ENCODE peak calls at places on chromosomes 3 and 15, in nine cellular contexts. W, D, M, E, P, S, R, K and O are unnamed samples.

GRCh38 chr15:78024141-78024567 is 53.4 kb downstream of the TBC1D2B start:
- DNase-seq in W (peak; percentile 79), D (no peak), M (no peak), E (no peak), P (peak; percentile 72), S (no peak), R (peak; percentile 38), K (peak; percentile 64), O (peak; percentile 66)

GRCh38 chr15:48696627-48697312 is 51.3 kb upstream of the FBN1 start:
- DNase-seq in W (no peak), D (no peak), M (peak; percentile 17), E (no peak), P (no peak), S (no peak), R (no peak), K (no peak), O (peak; percentile 56)

GRCh38 chr3:13073042-13073906 is at the start of gene IQSEC1:
- DNase-seq in W (peak; percentile 9), D (peak; percentile 73), M (no peak), E (peak; percentile 48), P (peak; percentile 40), S (no peak), R (no peak), K (peak; percentile 15), O (no peak)

GRCh38 chr3:75737831-75738493 is 47.4 kb downstream of the ZNF717 start:
- DNase-seq in W (peak; percentile 50), D (no peak), M (no peak), E (no peak), P (no peak), S (no peak), R (no peak), K (peak; percentile 10), O (peak; percentile 30)

GRCh38 chr3:188270423-188270972 is 116.5 kb downstream of the LPP start:
- DNase-seq in W (peak; percentile 95), D (peak; percentile 64), M (peak; percentile 25), E (no peak), P (no peak), S (peak; percentile 95), R (peak; percentile 97), K (peak; percentile 95), O (peak; percentile 96)

GRCh38 chr15:59042041-59042440 is 54.6 kb downstream of the RNF111 start:
- DNase-seq in W (no peak), D (no peak), M (no peak), E (no peak), P (no peak), S (no peak), R (no peak), K (no peak), O (no peak)

GRCh38 chr3:87436781-87437543 is 160.6 kb upstream of the POU1F1 start:
- DNase-seq in W (no peak), D (no peak), M (no peak), E (no peak), P (no peak), S (peak; percentile 59), R (peak; percentile 72), K (no peak), O (peak; percentile 66)

GRCh38 chr15:55683366-55683765 is 59.6 kb downstream of the PRTG start:
- DNase-seq in W (peak; percentile 77), D (no peak), M (no peak), E (no peak), P (no peak), S (no peak), R (peak; percentile 48), K (peak; percentile 68), O (peak; percentile 90)

GRCh38 chr3:177284383-177284881 is 87.2 kb upstream of the TBL1XR1 start:
- DNase-seq in W (peak; percentile 82), D (peak; percentile 70), M (peak; percentile 95), E (peak; percentile 55), P (peak; percentile 20), S (no peak), R (peak; percentile 67), K (peak; percentile 71), O (peak; percentile 74)

GRCh38 chr3:189272500-189273119 is 100.8 kb downstream of the TPRG1 start:
- DNase-seq in W (peak; percentile 5), D (peak; percentile 16), M (peak; percentile 88), E (no peak), P (no peak), S (no peak), R (no peak), K (peak; percentile 3), O (no peak)

GRCh38 chr3:104960579-104960978 is 406.1 kb upstream of the ALCAM start:
- DNase-seq in W (no peak), D (no peak), M (no peak), E (no peak), P (no peak), S (no peak), R (peak; percentile 32), K (no peak), O (no peak)

GRCh38 chr3:69865920-69866679 is 126.8 kb downstream of the MITF start:
- DNase-seq in W (peak; percentile 12), D (peak; percentile 50), M (no peak), E (peak; percentile 11), P (peak; percentile 75), S (no peak), R (no peak), K (no peak), O (peak; percentile 12)
- H3K4me3 ChIP-seq in W (peak overlapping the region; percentile 27), D (no peak overlapping the region), M (no peak overlapping the region), E (no peak overlapping the region), P (peak overlapping the region; percentile 31), S (no peak overlapping the region), R (no peak overlapping the region), K (no peak overlapping the region), O (no peak overlapping the region)

DNA sequence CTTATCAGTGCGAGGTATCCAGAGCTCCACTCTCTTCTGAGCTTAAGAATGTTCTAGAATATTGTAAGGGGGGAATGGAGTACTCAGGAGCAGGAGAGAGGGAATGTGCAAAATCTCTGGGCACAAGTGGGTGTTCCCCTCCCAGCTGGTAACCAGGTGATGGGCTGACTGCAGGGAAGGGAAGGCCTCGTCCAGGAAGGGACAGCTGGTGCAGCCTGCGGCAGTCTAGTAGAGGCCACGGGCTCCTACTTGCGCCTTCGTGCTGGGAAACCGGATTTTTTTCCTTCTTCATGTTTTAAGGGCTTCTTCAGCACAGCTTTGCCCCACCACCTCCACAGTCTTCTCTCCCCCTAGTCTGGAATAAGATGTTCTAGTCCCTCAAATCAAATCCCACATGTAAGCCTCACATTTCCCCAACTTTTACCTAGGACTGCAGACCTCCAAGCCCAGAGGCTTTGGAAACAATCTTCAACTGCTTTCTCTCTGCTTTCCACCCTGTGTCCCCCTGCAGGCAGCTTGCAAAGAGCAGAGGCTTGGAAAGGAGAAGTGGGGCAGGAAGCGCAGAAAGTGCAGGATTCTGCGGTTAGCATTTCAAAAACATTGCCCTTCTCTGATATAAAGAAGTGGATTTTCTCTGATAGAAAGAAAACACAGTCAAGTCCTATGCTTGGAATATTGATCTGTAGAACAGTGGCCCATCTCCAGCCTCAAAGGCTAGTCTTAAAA is 11.9 kb upstream of the CGNL1 start:
- DNase-seq in W (peak; percentile 18), D (no peak), M (peak; percentile 26), E (no peak), P (no peak), S (no peak), R (no peak), K (peak; percentile 55), O (peak; percentile 34)
- TF ChIP-seq CTCF in W (peak; percentile 45), D (peak; percentile 31), M (peak; percentile 33), E (no peak), P (no peak), S (peak; percentile 36), R (peak; percentile 37), K (peak; percentile 48), O (peak; percentile 70)

DNA sequence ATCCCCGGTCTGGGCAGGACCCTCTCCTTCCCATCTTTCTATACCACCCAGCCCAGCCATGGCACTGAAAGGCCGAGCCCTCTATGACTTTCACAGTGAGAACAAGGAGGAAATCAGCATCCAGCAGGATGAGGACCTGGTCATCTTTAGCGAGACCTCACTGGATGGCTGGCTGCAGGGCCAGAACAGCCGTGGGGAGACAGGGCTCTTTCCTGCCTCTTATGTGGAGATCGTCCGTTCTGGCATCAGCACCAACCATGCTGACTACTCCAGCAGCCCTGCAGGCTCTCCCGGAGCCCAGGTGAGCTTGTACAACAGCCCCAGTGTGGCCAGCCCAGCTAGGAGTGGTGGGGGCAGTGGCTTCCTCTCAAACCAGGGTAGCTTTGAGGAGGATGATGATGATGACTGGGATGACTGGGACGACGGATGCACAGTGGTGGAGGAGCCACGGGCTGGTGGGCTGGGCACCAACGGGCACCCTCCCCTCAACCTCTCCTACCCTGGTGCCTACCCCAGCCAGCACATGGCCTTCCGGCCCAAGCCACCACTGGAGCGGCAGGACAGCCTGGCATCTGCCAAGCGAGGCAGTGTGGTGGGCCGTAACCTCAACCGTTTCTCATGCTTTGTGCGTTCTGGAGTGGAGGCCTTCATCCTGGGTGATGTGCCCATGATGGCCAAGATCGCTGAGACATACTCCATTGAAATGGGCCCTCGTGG is 1.5 kb downstream of the SNX33 start:
- DNase-seq in W (no peak), D (no peak), M (no peak), E (no peak), P (no peak), S (no peak), R (no peak), K (no peak), O (no peak)
- H3K4me3 ChIP-seq in W (peak overlapping the region; percentile 79), D (peak overlapping the region; percentile 80), M (no peak overlapping the region), E (no peak overlapping the region), P (peak overlapping the region; percentile 83), S (peak overlapping the region; percentile 87), R (peak overlapping the region; percentile 90), K (peak overlapping the region; percentile 80), O (peak overlapping the region; percentile 86)

GRCh38 chr3:4574426-4574965 is 81.3 kb downstream of the ITPR1 start:
- DNase-seq in W (no peak), D (no peak), M (no peak), E (no peak), P (no peak), S (no peak), R (no peak), K (no peak), O (no peak)

GRCh38 chr3:4570840-4571621 is 77.9 kb downstream of the ITPR1 start:
- DNase-seq in W (no peak), D (no peak), M (no peak), E (no peak), P (no peak), S (no peak), R (no peak), K (no peak), O (no peak)

GRCh38 chr3:4573153-4573552 is 80.0 kb downstream of the ITPR1 start:
- DNase-seq in W (no peak), D (no peak), M (no peak), E (no peak), P (no peak), S (no peak), R (no peak), K (no peak), O (no peak)

GRCh38 chr3:4568831-4569230 is 75.7 kb downstream of the ITPR1 start:
- DNase-seq in W (no peak), D (no peak), M (no peak), E (no peak), P (no peak), S (no peak), R (no peak), K (no peak), O (no peak)

DNA sequence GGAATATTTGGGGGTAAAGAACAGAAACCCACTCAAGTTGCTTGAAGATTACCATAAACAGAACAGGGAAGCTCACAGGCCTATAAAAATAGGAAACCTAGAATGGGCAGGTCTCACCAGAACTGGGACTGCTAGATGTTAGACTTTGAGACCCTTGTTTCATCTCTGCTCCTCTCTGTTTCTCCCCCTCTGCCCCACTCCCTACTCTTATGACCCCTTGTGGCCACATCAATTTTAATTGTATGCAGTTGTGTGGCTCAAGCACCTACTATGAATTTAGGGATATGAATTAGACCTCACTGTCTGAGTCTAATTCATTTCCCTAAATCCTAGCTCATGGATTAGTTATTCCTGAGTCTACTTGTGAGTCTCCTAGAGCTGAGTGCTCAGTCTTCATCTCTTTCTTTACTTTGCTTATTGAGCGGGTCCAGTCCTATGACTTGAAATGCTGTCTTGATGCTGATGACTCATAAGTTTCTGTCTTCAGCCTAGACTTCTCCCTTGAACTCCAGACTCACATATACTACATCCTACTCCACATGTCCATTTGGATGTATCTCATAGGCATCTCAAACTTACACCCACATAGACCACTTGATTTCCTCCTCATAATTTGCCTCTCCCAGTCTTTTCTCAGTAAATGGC is 78.7 kb downstream of the ITPR1 start:
- DNase-seq in W (no peak), D (no peak), M (no peak), E (no peak), P (no peak), S (no peak), R (no peak), K (no peak), O (no peak)
- TF ChIP-seq CTCF in W (no peak), D (peak; percentile 8), M (no peak), E (no peak), P (no peak), S (no peak), R (no peak), K (peak; percentile 11), O (no peak)